ENCODE peak calls at places on chromosome 19, in five cellular contexts. C is astrocyte, M is H1, Q is endothelial cell of umbilical vein, O is PC-3. D is an unnamed sample.

GRCh38 chr19:10975374-10976036 is 14.7 kb downstream of the SMARCA4 start:
- DNase-seq in C (peak), M (no peak), Q (peak), O (no peak), D (no peak)

GRCh38 chr19:543912-544608 is at the start of gene GZMM:
- DNase-seq in C (no peak), M (no peak), Q (no peak), O (no peak), D (peak)

GRCh38 chr19:1411255-1412191 is 4.1 kb downstream of the DAZAP1 start:
- DNase-seq in C (peak), M (no peak), Q (no peak), O (no peak), D (no peak)

GRCh38 chr19:35555301-35556005 is 8.0 kb downstream of the ATP4A start:
- DNase-seq in C (no peak), M (no peak), Q (no peak), O (peak), D (peak)

GRCh38 chr19:33133438-33134031 is 1.6 kb downstream of the WDR88 start:
- DNase-seq in C (no peak), M (no peak), Q (peak), O (no peak), D (peak)

GRCh38 chr19:1302534-1303239 is 17.0 kb downstream of the EFNA2 start:
- DNase-seq in C (no peak), M (no peak), Q (no peak), O (no peak), D (no peak)

GRCh38 chr19:50964266-50964665 is 5.1 kb downstream of the KLK6 start:
- DNase-seq in C (no peak), M (no peak), Q (no peak), O (no peak), D (no peak)

GRCh38 chr19:15283141-15283885 is 49.0 kb downstream of the BRD4 start:
- DNase-seq in C (peak), M (no peak), Q (no peak), O (peak), D (no peak)

GRCh38 chr19:10567696-10568443 is 909 bp downstream of the CDKN2D start:
- DNase-seq in C (no peak), M (no peak), Q (no peak), O (no peak), D (no peak)

GRCh38 chr19:2469102-2469914 is 6.6 kb upstream of the GADD45B start:
- DNase-seq in C (peak), M (no peak), Q (peak), O (peak), D (peak)

GRCh38 chr19:19406878-19407639 is 1.6 kb downstream of the GATAD2A start:
- DNase-seq in C (peak), M (no peak), Q (peak), O (peak), D (no peak)

GRCh38 chr19:19540707-19541515 is 2.8 kb downstream of the CILP2 start:
- DNase-seq in C (no peak), M (peak), Q (no peak), O (peak), D (peak)

GRCh38 chr19:28012361-28012760 is 1200.6 kb downstream of the UQCRFS1 start:
- DNase-seq in C (no peak), M (peak), Q (no peak), O (no peak), D (peak)

GRCh38 chr19:15154002-15154612 is 46.7 kb downstream of the NOTCH3 start:
- DNase-seq in C (no peak), M (no peak), Q (peak), O (peak), D (peak)

GRCh38 chr19:30649149-30649548 is 277.0 kb downstream of the ZNF536 start:
- DNase-seq in C (no peak), M (no peak), Q (no peak), O (no peak), D (no peak)

GRCh38 chr19:34254552-34255432 is at the start of gene GARRE1:
- DNase-seq in C (no peak), M (no peak), Q (peak), O (no peak), D (peak)

GRCh38 chr19:10533656-10534386 is 9.9 kb upstream of the ATG4D start:
- DNase-seq in C (peak), M (no peak), Q (peak), O (no peak), D (no peak)

GRCh38 chr19:41937976-41938375 is 9.7 kb upstream of the ERFL start:
- DNase-seq in C (no peak), M (no peak), Q (no peak), O (no peak), D (peak)
- TF ChIP-seq CTCF in C (no peak), M (peak), Q (no peak), O (no peak), D (peak)

GRCh38 chr19:48837081-48837524 is 812 bp upstream of the HSD17B14 start:
- DNase-seq in C (peak), M (peak), Q (peak), O (peak), D (peak)
- H3K9ac ChIP-seq in C (peak), M (peak), Q (peak), O (no peak), D (peak)

DNA sequence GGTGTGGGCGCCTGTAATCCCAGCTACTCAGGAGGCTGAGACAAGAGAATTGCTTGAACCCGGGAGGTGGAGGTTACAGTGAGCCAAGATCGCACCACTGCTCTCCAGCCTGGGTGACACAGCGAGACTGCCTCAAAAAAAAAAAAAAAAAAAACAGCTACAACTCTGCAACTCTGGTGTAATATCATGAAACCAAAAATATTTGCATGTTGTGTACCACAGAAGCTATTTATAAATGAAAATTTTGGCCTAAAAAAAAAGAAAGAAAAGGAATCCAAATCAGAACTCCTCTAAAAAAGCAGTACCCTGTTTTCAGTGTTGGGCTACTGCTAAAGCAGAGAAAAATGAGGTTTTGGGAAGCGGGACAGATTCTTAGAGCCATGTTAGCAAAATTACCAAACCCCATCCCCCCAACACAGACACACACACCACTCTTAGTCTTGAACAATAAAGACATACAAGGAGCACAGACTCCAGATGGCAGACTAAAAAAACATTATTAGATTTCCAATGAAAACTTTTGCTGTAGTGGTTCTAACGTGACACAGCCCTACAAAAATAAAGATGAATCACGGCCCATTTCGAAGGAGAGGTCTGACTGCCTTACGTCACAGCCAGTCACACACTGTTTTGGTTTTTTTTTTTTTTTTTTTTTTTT is 51.5 kb downstream of the INSR start:
- DNase-seq in C (peak), M (no peak), Q (peak), O (peak), D (no peak)
- TF ChIP-seq CTCF in C (no peak), M (no peak), Q (no peak), O (no peak), D (no peak)

GRCh38 chr19:13817018-13817614 is 21.9 kb downstream of the ZSWIM4 start:
- DNase-seq in C (no peak), M (peak), Q (no peak), O (no peak), D (peak)
- H3K9ac ChIP-seq in C (no peak), M (peak), Q (no peak), O (no peak), D (no peak)

GRCh38 chr19:7196721-7197168 is 97.5 kb downstream of the INSR start:
- DNase-seq in C (no peak), M (no peak), Q (no peak), O (no peak), D (no peak)

GRCh38 chr19:7199613-7200533 is 94.3 kb downstream of the INSR start:
- DNase-seq in C (no peak), M (no peak), Q (no peak), O (no peak), D (peak)

GRCh38 chr19:7200739-7201138 is 93.5 kb downstream of the INSR start:
- DNase-seq in C (no peak), M (no peak), Q (no peak), O (no peak), D (no peak)

GRCh38 chr19:7197169-7197759 is 97.0 kb downstream of the INSR start:
- DNase-seq in C (peak), M (peak), Q (peak), O (peak), D (peak)

GRCh38 chr19:7197760-7198696 is 96.2 kb downstream of the INSR start:
- DNase-seq in C (peak), M (peak), Q (peak), O (peak), D (peak)
- TF ChIP-seq CTCF in C (no peak), M (no peak), Q (peak), O (no peak), D (peak)

D was measured in endodermal cell.